ENCODE peak calls at places on chromosome 10, in eight cellular contexts. V, Y, E, H, O, L, A and B are unnamed samples.

GRCh38 chr10:124695259-124695658 is 48.9 kb downstream of the FAM53B start:
- DNase-seq in O (no peak), L (no peak), A (no peak), V (no peak), E (no peak), H (no peak), Y (no peak), B (no peak)

GRCh38 chr10:71713135-71714040 is 6.2 kb downstream of the C10orf105 start:
- DNase-seq in A (no peak), Y (peak; percentile 23), H (no peak), V (peak; percentile 94), O (no peak), L (peak; percentile 94), E (peak; percentile 97), B (peak; percentile 97)

GRCh38 chr10:123463176-123463575 is 203.0 kb upstream of the GPR26 start:
- DNase-seq in E (no peak), A (no peak), V (no peak), H (no peak), Y (no peak), O (no peak), L (no peak), B (no peak)

GRCh38 chr10:23432161-23432560 is 6.7 kb upstream of the OTUD1 start:
- DNase-seq in H (no peak), L (no peak), Y (no peak), E (no peak), A (no peak), O (no peak), V (no peak), B (peak; percentile 35)

GRCh38 chr10:92284112-92284704 is 6.7 kb downstream of the CPEB3 start:
- DNase-seq in H (no peak), O (no peak), A (no peak), L (peak; percentile 47), V (no peak), Y (peak; percentile 82), E (no peak), B (no peak)

GRCh38 chr10:114174462-114175190 is 623 bp upstream of the CCDC186 start:
- DNase-seq in O (no peak), E (peak; percentile 84), Y (peak; percentile 84), A (no peak), L (peak; percentile 53), V (no peak), H (no peak), B (peak; percentile 87)

GRCh38 chr10:91024541-91024940 is 103.7 kb upstream of the ANKRD1 start:
- DNase-seq in L (no peak), V (no peak), H (no peak), A (no peak), E (no peak), O (no peak), Y (no peak), B (no peak)

GRCh38 chr10:49625411-49625810 is 11.6 kb downstream of the CHAT start:
- DNase-seq in A (no peak), O (no peak), E (no peak), H (no peak), V (no peak), Y (no peak), L (no peak), B (no peak)

GRCh38 chr10:72665925-72666324 is 26.0 kb upstream of the MCU start:
- DNase-seq in H (no peak), L (no peak), E (peak; percentile 67), A (no peak), O (no peak), Y (no peak), V (no peak), B (peak; percentile 8)

GRCh38 chr10:92074126-92074887 is 150.7 kb downstream of the BTAF1 start:
- DNase-seq in V (no peak), O (no peak), H (peak; percentile 27), A (no peak), E (peak; percentile 29), L (peak; percentile 29), Y (peak; percentile 37), B (peak; percentile 29)

GRCh38 chr10:103750836-103751235 is 104.5 kb downstream of the SH3PXD2A start:
- DNase-seq in A (no peak), L (no peak), O (no peak), H (no peak), V (no peak), E (no peak), Y (no peak), B (no peak)

GRCh38 chr10:132465193-132465888 is 68.3 kb downstream of the PWWP2B start:
- DNase-seq in H (no peak), O (no peak), A (no peak), V (no peak), Y (no peak), L (no peak), E (no peak), B (no peak)

GRCh38 chr10:129968937-129969527 is 5.0 kb upstream of the EBF3 start:
- DNase-seq in H (no peak), V (peak; percentile 31), Y (peak; percentile 66), L (peak; percentile 75), A (peak; percentile 84), O (no peak), E (peak; percentile 68), B (no peak)
- TF ChIP-seq CTCF in H (no peak), V (no peak), Y (peak; percentile 75), L (peak; percentile 75), A (peak; percentile 80), O (peak; percentile 55), E (peak; percentile 52), B (no peak)

GRCh38 chr10:99534456-99534938 is 1.8 kb downstream of the NKX2-3 start:
- DNase-seq in A (no peak), L (no peak), O (no peak), V (no peak), Y (no peak), E (no peak), H (no peak), B (no peak)

GRCh38 chr10:99532687-99533495 is at the start of gene NKX2-3:
- DNase-seq in Y (no peak), L (peak; percentile 33), E (peak; percentile 51), V (no peak), H (no peak), A (no peak), O (no peak), B (no peak)

GRCh38 chr10:99534939-99535763 is 2.4 kb downstream of the NKX2-3 start:
- DNase-seq in L (peak; percentile 20), A (no peak), O (no peak), H (no peak), V (no peak), E (peak; percentile 51), Y (no peak), B (no peak)

GRCh38 chr10:99532194-99532593 is 548 bp upstream of the NKX2-3 start:
- DNase-seq in Y (no peak), A (no peak), O (no peak), H (no peak), E (no peak), L (no peak), V (no peak), B (no peak)

DNA sequence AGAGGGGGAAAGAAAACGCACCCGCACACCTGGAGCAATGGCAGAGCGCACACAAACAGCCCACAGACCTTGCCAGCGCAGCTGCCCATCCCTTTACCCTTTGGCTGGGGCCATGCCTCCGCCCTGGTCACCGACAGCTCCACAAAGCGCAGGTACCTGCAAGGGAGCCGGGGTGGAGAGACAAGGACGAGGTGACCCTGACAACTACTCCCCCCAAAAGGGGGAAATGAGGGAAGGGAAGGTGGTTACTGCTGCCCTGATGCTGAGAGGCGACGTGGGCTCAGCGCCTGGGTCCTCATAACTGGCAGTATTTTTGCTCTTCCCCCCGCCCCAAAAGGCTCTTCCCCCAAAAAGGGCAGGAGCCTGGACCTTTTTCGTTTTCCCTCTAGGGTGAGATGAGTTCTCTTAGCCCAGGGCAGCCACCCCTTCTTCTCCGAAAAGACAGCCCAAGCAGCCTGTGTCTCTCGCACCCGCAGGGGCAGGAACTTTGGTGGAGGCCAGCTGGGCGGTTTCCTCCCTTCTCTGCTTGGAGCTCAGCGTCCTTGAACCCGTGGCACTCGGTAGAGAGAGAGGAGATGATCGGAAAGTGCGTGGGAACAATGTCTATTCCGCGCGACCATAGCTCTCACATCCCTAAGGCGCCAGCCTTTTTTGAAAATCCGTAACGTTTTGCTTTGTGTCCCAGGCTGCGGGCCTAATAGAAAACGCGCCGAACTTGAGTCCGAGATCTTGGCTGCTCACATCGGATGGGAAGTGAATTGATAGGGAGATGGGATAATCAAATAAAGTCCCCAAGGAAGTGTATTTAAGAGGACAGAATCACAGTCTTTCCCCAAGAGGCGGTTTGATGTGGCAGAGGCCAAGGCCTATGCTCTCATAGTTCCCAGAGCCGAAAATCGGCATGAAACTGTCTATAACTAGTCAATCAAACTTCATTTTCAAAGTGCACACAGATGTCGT is 1.0 kb downstream of the NKX2-3 start:
- DNase-seq in Y (no peak), A (no peak), L (no peak), H (no peak), O (no peak), E (no peak), V (no peak), B (no peak)
- TF ChIP-seq CTCF in Y (no peak), A (no peak), L (no peak), H (no peak), O (no peak), E (no peak), V (no peak), B (no peak)

DNA sequence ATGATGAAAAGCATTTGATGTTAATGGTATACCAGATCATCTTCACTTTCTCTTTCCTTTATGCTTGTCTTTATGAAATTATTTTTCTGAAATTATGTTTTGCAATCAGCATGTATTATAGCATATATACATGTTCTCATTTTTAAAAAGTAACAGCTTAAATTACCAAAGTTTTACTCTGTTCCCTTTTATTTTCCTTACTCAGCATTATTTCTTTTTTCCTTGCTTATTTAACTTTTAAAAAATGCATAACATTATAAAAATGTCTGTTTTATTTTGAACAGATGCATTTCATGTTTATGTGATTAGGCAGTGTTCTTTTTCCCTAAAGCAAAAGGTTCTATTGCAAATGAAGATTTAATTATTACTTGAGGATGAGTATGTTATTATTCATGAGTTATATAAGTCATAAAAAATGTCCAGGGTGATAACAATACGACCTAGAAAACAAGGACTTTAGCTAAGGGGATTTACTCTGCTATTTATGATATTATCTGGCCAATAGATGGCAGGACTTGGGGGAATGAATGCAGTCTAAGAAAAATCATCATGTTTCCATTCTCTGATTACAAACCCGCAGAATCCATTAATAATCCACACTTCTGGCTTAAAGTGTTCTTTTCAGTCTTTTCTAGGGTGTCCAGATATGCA is 38.5 kb downstream of the CABCOCO1 start:
- DNase-seq in O (no peak), V (no peak), E (peak; percentile 17), Y (no peak), L (no peak), H (no peak), A (no peak), B (no peak)
- TF ChIP-seq CTCF in O (peak; percentile 37), V (no peak), E (peak; percentile 15), Y (no peak), L (peak; percentile 13), H (no peak), A (no peak), B (no peak)

DNA sequence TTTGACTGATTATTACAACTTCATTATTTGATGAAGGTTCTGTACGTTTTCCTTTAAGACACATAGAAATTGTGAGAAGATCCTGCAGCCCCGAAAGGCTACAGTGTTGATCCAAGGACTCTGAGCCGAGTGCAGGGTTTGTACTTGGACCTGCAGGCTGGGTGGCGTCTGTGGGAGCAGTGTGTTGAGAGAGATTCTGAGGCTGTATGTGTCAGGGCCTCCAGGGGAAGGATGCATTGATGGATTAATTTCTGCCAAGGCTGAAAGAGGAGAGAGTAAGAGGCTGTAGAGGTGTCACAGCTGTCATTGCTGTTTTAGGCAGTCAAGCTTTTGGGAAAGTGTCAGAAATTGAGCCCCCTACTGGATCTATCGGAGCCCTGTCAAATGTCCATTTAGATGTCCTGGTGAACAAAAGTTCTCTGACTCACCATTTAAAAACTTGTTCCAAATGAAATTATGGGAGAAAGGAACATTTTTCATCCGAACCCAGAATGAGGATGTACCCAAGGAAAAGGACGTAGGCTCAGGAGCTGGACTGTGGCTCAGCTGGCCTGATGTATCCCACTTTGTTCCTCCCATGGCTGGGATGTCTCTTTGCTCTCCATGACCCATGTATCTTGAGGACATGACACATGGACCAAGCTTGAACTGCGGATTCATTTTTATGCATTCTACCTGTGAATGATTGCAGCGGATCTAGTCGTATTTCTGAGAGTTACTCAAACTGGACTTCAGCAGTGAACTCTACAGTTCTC is 102.2 kb downstream of the TCF7L2 start:
- DNase-seq in H (no peak), A (no peak), O (no peak), V (no peak), Y (no peak), L (peak; percentile 36), E (peak; percentile 37), B (peak; percentile 30)
- TF ChIP-seq CTCF in H (peak; percentile 57), A (peak; percentile 29), O (peak; percentile 50), V (no peak), Y (peak; percentile 50), L (peak; percentile 34), E (no peak), B (peak; percentile 13)